ENCODE peak calls at places on chromosome 6, in nine cellular contexts. J, F, S, A, K, P, M, W and R are unnamed samples.

GRCh38 chr6:18240230-18240629 is 24.1 kb downstream of the DEK start:
- DNase-seq in S (no peak), J (no peak), F (no peak), W (no peak), K (no peak), A (no peak), M (no peak), P (no peak), R (no peak)

GRCh38 chr6:220736-221475 is 71.4 kb upstream of the DUSP22 start:
- DNase-seq in S (peak), W (peak), J (no peak), M (no peak), K (no peak), P (no peak), F (no peak), A (peak), R (no peak)

GRCh38 chr6:127518212-127518709 is 874 bp downstream of the MTCL3 start:
- DNase-seq in F (no peak), K (no peak), J (no peak), S (no peak), W (no peak), A (peak), P (no peak), M (no peak), R (no peak)

GRCh38 chr6:4170297-4170696 is 34.9 kb upstream of the ECI2 start:
- DNase-seq in M (no peak), J (no peak), A (no peak), K (no peak), W (no peak), P (no peak), F (no peak), S (no peak), R (no peak)

GRCh38 chr6:22231050-22231449 is 65.8 kb downstream of the PRL start:
- DNase-seq in M (no peak), S (no peak), A (no peak), J (no peak), F (no peak), W (no peak), P (no peak), K (no peak), R (no peak)

GRCh38 chr6:156402628-156403027 is 374.6 kb upstream of the ARID1B start:
- DNase-seq in K (no peak), J (no peak), F (no peak), S (no peak), M (no peak), W (no peak), A (no peak), P (no peak), R (no peak)

GRCh38 chr6:15447546-15448232 is 201.8 kb downstream of the JARID2 start:
- DNase-seq in S (peak), P (no peak), W (no peak), A (peak), M (no peak), K (no peak), J (no peak), F (no peak), R (no peak)

GRCh38 chr6:25175216-25175615 is 104.0 kb upstream of the CARMIL1 start:
- DNase-seq in F (no peak), A (no peak), W (peak), P (no peak), J (peak), S (no peak), K (no peak), M (peak), R (peak)

GRCh38 chr6:128963561-128963960 is 80.6 kb downstream of the LAMA2 start:
- DNase-seq in P (no peak), W (no peak), S (no peak), K (no peak), J (peak), F (no peak), A (no peak), M (no peak), R (no peak)

GRCh38 chr6:21037453-21037852 is 503.2 kb downstream of the CDKAL1 start:
- DNase-seq in P (no peak), F (no peak), K (no peak), M (no peak), A (no peak), J (no peak), S (peak), W (no peak), R (no peak)

GRCh38 chr6:133026705-133027104 is 212.3 kb downstream of the RPS12 start:
- DNase-seq in P (no peak), A (no peak), K (no peak), S (no peak), M (no peak), F (no peak), W (no peak), J (no peak), R (no peak)

GRCh38 chr6:151681426-151682059 is 125.9 kb upstream of the ESR1 start:
- DNase-seq in W (peak), P (peak), A (no peak), K (peak), S (no peak), F (no peak), M (peak), J (no peak), R (no peak)

GRCh38 chr6:35810831-35811698 is 5.9 kb downstream of the LHFPL5 start:
- DNase-seq in M (peak), S (no peak), P (no peak), W (peak), J (peak), K (peak), A (no peak), F (peak), R (peak)

GRCh38 chr6:57432162-57432561 is 114.7 kb downstream of the PRIM2 start:
- DNase-seq in J (peak), P (no peak), M (peak), W (peak), S (no peak), K (no peak), A (no peak), F (no peak), R (peak)

GRCh38 chr6:16286151-16286522 is 47.8 kb downstream of the GMPR start:
- DNase-seq in F (no peak), A (peak), P (peak), W (peak), K (peak), M (peak), S (peak), J (no peak), R (peak)

GRCh38 chr6:17714879-17715860 is 8.4 kb upstream of the NUP153 start:
- DNase-seq in P (no peak), M (peak), J (peak), K (peak), S (no peak), F (no peak), A (peak), W (peak), R (peak)

GRCh38 chr6:73728548-73729205 is 32.7 kb downstream of the CD109 start:
- DNase-seq in A (no peak), K (no peak), S (no peak), J (no peak), F (no peak), P (no peak), W (no peak), M (no peak), R (no peak)

GRCh38 chr6:33958863-33959651 is 155.3 kb upstream of the MLN start:
- DNase-seq in F (no peak), M (no peak), J (no peak), K (no peak), W (no peak), A (peak), S (no peak), P (no peak), R (no peak)
- TF ChIP-seq CTCF in F (no peak), M (no peak), J (no peak), K (no peak), W (no peak), A (no peak), S (peak), P (peak), R (no peak)

GRCh38 chr6:165849539-165850430 is 186.7 kb upstream of the PDE10A start:
- DNase-seq in K (no peak), S (no peak), W (peak), A (peak), M (peak), F (no peak), P (no peak), J (no peak), R (no peak)

GRCh38 chr6:165847407-165848098 is 184.5 kb upstream of the PDE10A start:
- DNase-seq in A (peak), W (peak), S (no peak), K (no peak), J (no peak), M (peak), P (no peak), F (no peak), R (no peak)

GRCh38 chr6:165850434-165851019 is 187.5 kb upstream of the PDE10A start:
- DNase-seq in S (peak), K (peak), A (peak), M (peak), W (peak), J (peak), P (peak), F (peak), R (peak)

GRCh38 chr6:165846123-165846966 is 183.3 kb upstream of the PDE10A start:
- DNase-seq in K (no peak), A (no peak), S (no peak), J (no peak), P (no peak), W (no peak), M (no peak), F (no peak), R (no peak)

DNA sequence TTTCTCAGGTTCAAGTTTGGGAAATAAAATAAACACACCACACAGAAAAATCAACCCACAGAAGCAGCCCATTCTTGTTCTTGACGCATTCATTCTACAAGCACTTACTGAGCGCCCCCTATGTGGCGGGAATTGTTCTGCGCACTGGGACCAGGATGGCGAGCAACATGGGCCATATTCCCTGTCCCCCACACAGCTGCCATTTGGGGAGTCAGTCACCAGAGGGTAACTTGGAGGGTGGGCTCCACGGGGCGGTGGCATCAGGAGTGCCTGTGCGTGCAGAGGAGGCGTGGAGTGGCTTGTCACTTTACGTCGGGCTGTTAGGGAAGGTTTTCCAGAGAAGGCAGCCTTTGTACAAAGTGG is 185.0 kb upstream of the PDE10A start:
- DNase-seq in S (no peak), M (no peak), F (no peak), A (peak), P (peak), K (no peak), W (no peak), J (no peak), R (no peak)
- TF ChIP-seq CTCF in S (peak), M (peak), F (no peak), A (peak), P (peak), K (no peak), W (no peak), J (peak), R (no peak)

DNA sequence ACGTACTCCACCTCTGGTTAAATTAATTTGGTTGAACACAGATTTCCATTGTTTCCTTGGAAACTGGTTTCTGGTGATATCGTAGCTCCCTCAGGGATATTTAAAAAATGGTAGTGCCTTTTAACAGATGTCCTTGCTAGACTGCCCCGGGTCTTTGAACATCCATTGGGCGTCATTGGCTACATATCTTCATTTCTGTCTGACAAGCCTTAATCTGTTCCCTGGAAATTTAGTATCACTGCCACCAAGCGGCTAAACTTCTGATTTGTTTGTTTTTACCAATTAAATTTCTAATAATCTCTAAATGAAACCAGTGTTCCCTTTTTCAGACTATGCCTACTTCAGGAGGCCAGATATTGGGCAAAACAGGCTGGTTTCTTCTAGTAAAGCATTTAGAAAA is 249.3 kb downstream of the ZFAND3 start:
- DNase-seq in A (no peak), S (no peak), F (no peak), J (no peak), P (no peak), K (no peak), W (no peak), M (peak), R (no peak)
- TF ChIP-seq CTCF in A (no peak), S (no peak), F (no peak), J (peak), P (no peak), K (no peak), W (no peak), M (peak), R (peak)

DNA sequence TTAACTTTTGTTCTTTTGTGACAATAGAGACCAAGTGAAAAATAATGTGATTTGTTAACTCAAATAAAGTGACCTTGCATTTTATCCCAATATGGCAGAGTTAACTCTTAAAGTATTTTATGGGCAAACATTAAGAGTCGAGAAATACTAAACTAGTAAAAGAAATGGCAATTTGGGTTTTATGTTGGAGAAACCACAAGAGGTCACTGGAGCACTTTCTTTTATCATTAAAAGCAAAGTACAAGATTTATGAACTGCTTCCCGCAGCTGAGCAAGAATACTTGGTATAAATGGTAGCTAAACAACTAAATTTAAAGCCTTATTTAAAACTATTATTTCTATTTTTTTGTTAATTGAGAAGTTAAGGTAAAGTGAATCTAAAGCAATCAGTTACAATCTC is 33.5 kb upstream of the MCM9 start:
- DNase-seq in P (no peak), J (peak), K (no peak), M (peak), F (no peak), A (no peak), S (peak), W (peak), R (peak)
- TF ChIP-seq CTCF in P (no peak), J (peak), K (peak), M (peak), F (no peak), A (peak), S (peak), W (peak), R (peak)

GRCh38 chr6:37651991-37652390 is 45.7 kb downstream of the MDGA1 start:
- DNase-seq in M (no peak), S (no peak), J (no peak), F (no peak), W (no peak), P (no peak), A (no peak), K (no peak), R (no peak)

GRCh38 chr6:37654727-37655500 is 42.8 kb downstream of the MDGA1 start:
- DNase-seq in W (no peak), K (no peak), A (no peak), P (no peak), M (no peak), J (no peak), F (no peak), S (no peak), R (no peak)

GRCh38 chr6:37653229-37653628 is 44.5 kb downstream of the MDGA1 start:
- DNase-seq in P (no peak), J (no peak), M (no peak), A (no peak), S (no peak), F (no peak), K (no peak), W (no peak), R (no peak)

GRCh38 chr6:37655666-37656065 is 42.0 kb downstream of the MDGA1 start:
- DNase-seq in S (no peak), F (no peak), P (no peak), W (no peak), K (no peak), A (no peak), M (no peak), J (no peak), R (no peak)

DNA sequence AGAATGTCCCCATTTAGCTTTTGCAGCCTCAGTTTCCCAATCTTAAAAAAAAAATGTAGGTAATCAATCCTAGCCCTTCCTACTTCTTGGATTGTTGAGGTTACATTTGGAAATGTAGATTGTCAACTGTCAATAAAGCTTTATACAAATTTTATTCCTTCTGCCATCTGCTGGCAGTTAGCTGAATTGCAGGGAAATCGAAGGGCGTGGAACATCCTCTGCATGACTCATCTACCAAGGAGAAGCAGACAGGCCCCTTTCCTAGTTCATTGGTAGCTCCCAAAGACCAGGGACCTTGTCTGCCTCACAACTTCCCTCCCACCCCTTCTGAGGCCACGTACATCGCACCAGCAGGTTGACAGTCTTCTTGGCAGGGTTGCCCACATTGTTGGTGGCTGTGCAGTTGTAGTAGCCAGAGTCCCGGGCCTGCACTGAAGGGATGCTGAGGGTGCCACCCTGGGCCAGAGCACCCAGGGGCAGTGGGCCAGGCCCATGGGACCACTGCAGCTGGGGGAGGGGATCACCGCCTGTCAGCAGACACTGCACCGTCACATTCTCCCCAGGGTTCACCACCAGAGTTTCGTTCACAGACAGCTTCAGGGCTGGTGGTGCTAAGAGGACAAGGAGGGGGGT is 43.6 kb downstream of the MDGA1 start:
- DNase-seq in M (no peak), J (peak), F (peak), A (peak), K (peak), W (peak), S (peak), P (peak), R (peak)
- TF ChIP-seq CTCF in M (peak), J (peak), F (peak), A (peak), K (peak), W (peak), S (peak), P (peak), R (peak)

DNA sequence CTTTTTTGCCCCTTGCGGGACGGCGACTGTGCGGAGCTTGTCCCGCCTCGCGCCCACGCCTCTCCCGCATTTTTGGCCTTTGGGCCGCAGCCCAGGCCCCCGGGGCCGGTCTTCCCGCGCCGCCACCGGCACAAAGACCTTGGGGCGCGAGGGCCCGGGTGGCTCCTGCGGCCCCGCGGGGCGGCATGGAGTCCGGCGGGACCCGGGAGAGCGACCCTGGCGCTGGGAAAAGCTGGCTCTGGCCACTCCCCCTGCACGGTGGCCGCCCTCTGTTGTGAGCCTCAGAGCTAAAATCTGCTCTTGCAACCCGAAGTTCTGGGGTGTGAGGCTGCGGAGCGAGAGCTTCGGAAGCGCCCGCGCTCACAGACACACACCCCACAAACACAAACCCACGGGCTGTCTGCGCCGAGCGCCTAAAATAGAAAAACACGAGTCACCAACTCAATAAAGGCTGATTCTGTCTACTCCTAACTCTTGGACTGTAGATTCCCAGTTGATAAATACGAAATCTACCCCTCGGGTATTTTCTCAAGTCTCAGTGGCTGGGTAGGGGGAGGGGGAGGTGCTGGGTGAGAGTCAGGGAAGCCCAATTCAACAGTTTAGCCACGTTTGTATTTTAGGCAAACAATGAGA is 496 bp upstream of the BEND3 start:
- DNase-seq in W (no peak), K (no peak), M (peak), A (peak), S (no peak), J (peak), P (peak), F (peak), R (peak)
- TF ChIP-seq CTCF in W (no peak), K (no peak), M (no peak), A (no peak), S (no peak), J (no peak), P (no peak), F (no peak), R (no peak)

GRCh38 chr6:131532476-131533108 is 40.4 kb upstream of the ARG1 start:
- DNase-seq in A (no peak), J (no peak), W (no peak), S (no peak), M (no peak), P (no peak), F (no peak), K (no peak), R (no peak)

DNA sequence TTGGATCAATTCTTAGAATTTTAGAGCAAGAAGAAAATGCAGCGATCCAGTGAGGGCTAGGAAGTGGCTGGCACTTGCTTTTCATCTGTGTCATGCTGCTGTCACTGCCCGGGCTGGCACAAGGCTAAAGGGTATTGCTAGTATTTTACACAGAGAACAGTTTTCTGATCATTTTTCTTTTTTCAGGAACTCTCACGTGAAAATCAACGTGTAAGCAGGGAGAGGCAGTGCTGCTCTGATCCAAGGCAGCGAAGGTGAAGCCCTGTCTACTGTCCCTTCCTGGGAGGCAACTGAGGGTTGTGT is 38.4 kb upstream of the ARG1 start:
- DNase-seq in A (no peak), K (no peak), J (no peak), F (no peak), W (no peak), S (no peak), M (no peak), P (no peak), R (no peak)
- TF ChIP-seq CTCF in A (no peak), K (no peak), J (no peak), F (no peak), W (no peak), S (no peak), M (no peak), P (no peak), R (no peak)

GRCh38 chr6:99736302-99736701 is 129.7 kb downstream of the PRDM13 start:
- DNase-seq in K (no peak), W (peak), M (no peak), J (no peak), A (no peak), F (no peak), S (peak), P (no peak), R (peak)
- TF ChIP-seq CTCF in K (no peak), W (no peak), M (no peak), J (no peak), A (no peak), F (no peak), S (no peak), P (no peak), R (peak)

DNA sequence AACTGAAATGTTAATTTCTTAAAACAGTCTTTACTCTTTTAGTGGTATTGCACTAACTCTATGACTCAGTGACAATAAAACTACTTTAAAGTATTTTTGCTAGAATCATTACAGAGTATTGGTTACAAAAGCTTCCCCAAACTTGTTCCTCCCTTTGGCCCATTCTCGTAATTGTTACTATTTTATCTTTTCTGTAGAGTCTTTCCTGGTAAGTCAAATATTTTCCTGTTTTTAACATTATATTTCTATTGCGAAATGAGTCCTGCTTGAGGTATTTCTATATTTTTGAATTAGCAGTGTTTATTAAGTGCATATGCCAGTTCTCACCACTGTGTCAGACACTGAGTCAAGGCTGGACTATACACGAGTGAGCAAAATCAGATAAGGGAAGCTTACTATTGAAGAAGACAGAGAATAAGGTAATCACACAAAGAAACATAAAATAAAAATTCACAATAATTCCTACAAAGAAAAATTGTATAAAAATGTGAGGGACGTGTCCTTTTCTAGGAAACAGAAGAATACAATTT is 970.5 kb downstream of the EYS start:
- DNase-seq in K (no peak), P (no peak), F (no peak), M (peak), J (no peak), S (no peak), W (peak), A (no peak), R (no peak)
- TF ChIP-seq CTCF in K (no peak), P (no peak), F (no peak), M (peak), J (no peak), S (no peak), W (peak), A (no peak), R (no peak)